ENCODE peak calls at places on chromosomes 4 and X, in six cellular contexts. A is K562, B is HepG2, I is SK-N-SH, O is H1, J is GM12878. W is an unnamed sample.
A peak's percentile ranks its signal among the peaks of the same experiment; 100 is the strongest.

GRCh38 chr4:90159193-90159592 is 32.0 kb downstream of the CCSER1 start:
- DNase-seq in J (no peak), A (no peak), O (no peak), I (no peak), B (no peak), W (no peak)

GRCh38 chr4:137394000-137394399 is 138.3 kb downstream of the PCDH18 start:
- DNase-seq in B (no peak), A (no peak), I (no peak), J (no peak), O (no peak), W (no peak)

GRCh38 chr4:21012851-21013331 is 312.6 kb downstream of the PACRGL start:
- DNase-seq in I (no peak), B (no peak), A (no peak), J (no peak), O (no peak), W (no peak)

GRCh38 chrX:132612990-132613564 is 124.2 kb upstream of the MBNL3 start:
- DNase-seq in A (peak; percentile 15), I (peak; percentile 34), J (no peak), O (peak; percentile 54), B (no peak), W (no peak)

GRCh38 chr4:37682701-37683401 is 3.3 kb downstream of the RELL1 start:
- DNase-seq in J (peak; percentile 87), A (no peak), O (no peak), B (peak; percentile 85), I (no peak), W (no peak)

GRCh38 chr4:83413676-83414075 is 41.9 kb downstream of the HELQ start:
- DNase-seq in A (no peak), B (no peak), O (no peak), I (no peak), J (no peak), W (no peak)

GRCh38 chr4:125323547-125324100 is 8.9 kb downstream of the FAT4 start:
- DNase-seq in B (no peak), J (no peak), O (no peak), A (no peak), I (no peak), W (no peak)

GRCh38 chr4:22410645-22411247 is 105.1 kb downstream of the ADGRA3 start:
- DNase-seq in A (no peak), B (peak; percentile 14), O (no peak), J (no peak), I (no peak), W (no peak)

GRCh38 chr4:54930226-54930625 is 195.2 kb downstream of the KDR start:
- DNase-seq in I (no peak), J (no peak), B (no peak), O (no peak), A (no peak), W (no peak)

GRCh38 chr4:37890501-37891220 is at the start of gene TBC1D1:
- DNase-seq in A (no peak), O (peak; percentile 73), J (no peak), B (no peak), I (peak; percentile 69), W (peak; percentile 38)

GRCh38 chr4:82172186-82172585 is 201.6 kb downstream of the HNRNPD start:
- DNase-seq in I (no peak), A (no peak), O (no peak), J (no peak), B (no peak), W (no peak)

GRCh38 chrX:100829730-100830129 is 9.5 kb downstream of the CSTF2 start:
- DNase-seq in J (peak; percentile 45), I (no peak), A (no peak), B (no peak), O (no peak), W (peak; percentile 4)

GRCh38 chr4:5874811-5875465 is 17.9 kb downstream of the CRMP1 start:
- DNase-seq in I (no peak), A (no peak), O (no peak), B (no peak), J (no peak), W (no peak)

GRCh38 chr4:121938282-121939092 is 13.4 kb downstream of the TRPC3 start:
- DNase-seq in I (no peak), A (no peak), B (peak; percentile 12), O (no peak), J (no peak), W (no peak)

GRCh38 chr4:122635205-122635604 is 14.3 kb upstream of the IL21 start:
- DNase-seq in I (no peak), O (no peak), B (no peak), A (no peak), J (peak; percentile 54), W (no peak)

GRCh38 chr4:169282429-169283113 is 11.8 kb upstream of the SH3RF1 start:
- DNase-seq in J (no peak), B (no peak), I (no peak), O (no peak), A (no peak), W (no peak)

GRCh38 chr4:150948069-150948468 is 67.0 kb downstream of the LRBA start:
- DNase-seq in A (no peak), O (no peak), J (no peak), I (no peak), B (no peak), W (no peak)

GRCh38 chr4:24731448-24731847 is 63.9 kb upstream of the SOD3 start:
- DNase-seq in B (no peak), O (no peak), A (no peak), J (no peak), I (no peak), W (no peak)

GRCh38 chrX:108271397-108271787 is 166.8 kb downstream of the COL4A6 start:
- DNase-seq in I (no peak), A (no peak), O (no peak), J (no peak), B (no peak), W (no peak)

GRCh38 chrX:39164212-39164611 is 363.0 kb downstream of the MID1IP1 start:
- DNase-seq in I (no peak), O (no peak), A (no peak), B (no peak), J (no peak), W (no peak)

GRCh38 chr4:5137927-5138326 is 86.6 kb downstream of the STK32B start:
- DNase-seq in A (no peak), O (no peak), J (no peak), I (no peak), B (no peak), W (no peak)

GRCh38 chr4:124939908-124940307 is 227.4 kb upstream of the ANKRD50 start:
- DNase-seq in B (no peak), A (no peak), O (no peak), I (no peak), J (no peak), W (no peak)

GRCh38 chrX:136209016-136209738 is 42.0 kb downstream of the MAP7D3 start:
- DNase-seq in A (peak; percentile 50), B (no peak), O (no peak), J (no peak), I (peak; percentile 62), W (peak; percentile 8)

GRCh38 chrX:50075630-50076349 is 125.0 kb downstream of the AKAP4 start:
- DNase-seq in J (no peak), A (no peak), I (no peak), O (no peak), B (no peak), W (peak; percentile 27)

DNA sequence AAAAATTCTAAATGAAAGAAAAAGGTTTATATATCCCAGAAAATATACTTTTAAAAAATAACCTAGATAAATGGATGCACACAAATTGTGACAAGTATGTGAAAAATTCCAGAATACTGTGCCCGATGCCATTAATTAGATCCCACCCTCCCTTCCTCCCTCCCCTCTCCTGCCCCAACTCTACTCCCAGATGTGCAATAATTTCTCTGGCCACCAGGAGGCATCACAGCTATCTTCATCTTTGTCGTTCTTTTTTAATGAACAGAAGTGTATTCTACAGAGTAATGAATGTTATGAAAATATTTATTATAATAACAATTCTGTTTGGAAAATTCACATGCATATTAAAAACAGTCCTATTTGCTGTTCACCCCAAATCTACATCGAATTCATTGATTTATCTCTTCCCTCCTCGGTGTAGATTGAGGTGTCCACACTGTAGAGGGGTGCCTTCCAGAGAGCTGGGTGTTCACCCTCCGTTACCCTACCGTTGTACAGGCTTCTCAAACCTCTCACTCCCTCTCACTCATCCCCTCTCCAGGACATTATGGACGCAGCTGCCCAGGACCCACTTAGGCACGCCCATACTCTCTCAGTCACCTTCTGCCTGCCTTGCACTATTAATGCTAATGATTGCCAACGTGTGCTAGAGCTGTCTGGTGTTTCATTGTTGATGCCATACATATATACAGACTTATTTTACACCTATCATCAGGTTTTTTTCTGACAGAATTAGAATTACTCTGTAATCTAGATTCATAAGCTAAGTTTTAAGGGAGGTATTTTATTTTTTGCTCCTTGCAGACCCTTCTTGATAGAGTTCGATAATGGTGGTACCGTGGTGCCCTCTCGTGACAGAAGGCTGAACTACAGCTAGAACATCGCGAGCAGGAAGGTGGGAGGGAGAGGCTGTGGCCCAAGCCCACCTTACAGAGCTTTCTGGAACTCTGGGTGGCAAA is 14.1 kb downstream of the RAB40AL start:
- DNase-seq in I (peak; percentile 64), B (peak; percentile 27), A (peak; percentile 47), O (peak; percentile 83), J (no peak), W (peak; percentile 74)
- H3K4me3 ChIP-seq in I (peak overlapping the region; percentile 42), B (no peak overlapping the region), A (no peak overlapping the region), O (peak overlapping the region; percentile 25), J (no peak overlapping the region), W (peak overlapping the region; percentile 36)

GRCh38 chrX:15465896-15466651 is 27.1 kb downstream of the PIR start:
- DNase-seq in J (no peak), I (no peak), O (peak; percentile 67), B (no peak), A (no peak), W (no peak)
- TF ChIP-seq CTCF in J (peak; percentile 25), I (peak; percentile 16), O (peak; percentile 45), B (peak; percentile 20), A (no peak), W (no peak)

GRCh38 chr4:93303440-93303839 is 525.1 kb upstream of the ATOH1 start:
- DNase-seq in O (no peak), B (no peak), I (no peak), A (no peak), J (no peak), W (no peak)
- TF ChIP-seq GABPA in O (no peak), B (no peak), I (no peak), A (no peak), J (no peak), W (no peak)

GRCh38 chr4:173287486-173287885 is 46.7 kb downstream of the HMGB2 start:
- DNase-seq in A (no peak), O (no peak), J (no peak), B (no peak), I (no peak), W (no peak)

GRCh38 chr4:173293663-173294062 is 40.5 kb downstream of the HMGB2 start:
- DNase-seq in B (no peak), O (no peak), A (no peak), J (no peak), I (no peak), W (no peak)

GRCh38 chr4:173288296-173288695 is 45.9 kb downstream of the HMGB2 start:
- DNase-seq in B (peak; percentile 60), J (peak; percentile 24), I (peak; percentile 24), O (peak; percentile 91), A (peak; percentile 39), W (peak; percentile 50)

GRCh38 chr4:173288698-173289350 is 45.3 kb downstream of the HMGB2 start:
- DNase-seq in J (no peak), A (no peak), I (no peak), O (no peak), B (no peak), W (no peak)

DNA sequence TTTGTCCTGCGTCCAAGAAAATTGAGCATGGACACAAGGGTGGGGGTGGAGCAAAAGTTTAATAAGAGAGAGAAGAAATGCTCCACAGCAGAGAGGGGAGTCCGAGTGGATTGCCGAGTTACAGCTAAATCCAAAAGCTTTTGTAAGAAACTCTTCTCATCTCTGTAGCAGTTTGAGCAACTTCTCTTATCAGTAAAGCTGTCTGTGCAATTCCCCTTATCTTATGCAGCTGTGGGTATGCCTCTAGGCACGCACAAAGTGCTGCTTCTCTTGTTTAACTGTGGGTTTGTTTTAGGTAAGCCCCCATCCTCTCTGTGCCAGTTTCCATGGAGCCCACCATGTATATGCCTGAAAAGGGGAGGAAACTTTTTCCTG is 44.8 kb downstream of the HMGB2 start:
- DNase-seq in I (no peak), A (no peak), B (no peak), J (no peak), O (no peak), W (no peak)
- H3K4me3 ChIP-seq in I (no peak overlapping the region), A (peak overlapping the region; percentile 23), B (no peak overlapping the region), J (no peak overlapping the region), O (no peak overlapping the region), W (peak overlapping the region; percentile 42)

W was measured in HL-60.